ENCODE peak calls at places on chromosomes 11 and 22, in five cellular contexts. N is IMR-90, O is transverse colon, B is sigmoid colon, I is Peyer's patch. V is an unnamed sample.

GRCh38 chr11:27898166-27898565 is 197.9 kb upstream of the BDNF start:
- DNase-seq in B (no peak), N (no peak), O (no peak), I (no peak), V (no peak)

GRCh38 chr11:120057595-120058581 is 80.0 kb downstream of the TRIM29 start:
- DNase-seq in O (peak), B (no peak), I (peak), N (no peak), V (no peak)

GRCh38 chr22:25236417-25236816 is 17.0 kb downstream of the CRYBB2 start:
- DNase-seq in I (no peak), N (no peak), B (no peak), O (no peak), V (no peak)

GRCh38 chr11:119888119-119888518 is 159.1 kb upstream of the NECTIN1 start:
- DNase-seq in O (no peak), B (no peak), I (no peak), N (no peak), V (no peak)

GRCh38 chr11:44305643-44306468 is 4.1 kb downstream of the ALX4 start:
- DNase-seq in O (peak), I (peak), N (no peak), B (no peak), V (peak)

GRCh38 chr22:37549704-37550059 is 10.6 kb upstream of the CDC42EP1 start:
- DNase-seq in I (no peak), N (peak), O (no peak), B (no peak), V (peak)

GRCh38 chr11:36333897-36334296 is 37.8 kb downstream of the PRR5L start:
- DNase-seq in I (no peak), O (no peak), N (peak), B (no peak), V (no peak)

GRCh38 chr11:73141309-73142127 is 600 bp downstream of the FCHSD2 start:
- DNase-seq in O (peak), I (peak), B (peak), N (peak), V (peak)

GRCh38 chr22:36425977-36426523 is 38.3 kb upstream of the MYH9 start:
- DNase-seq in I (no peak), N (peak), O (no peak), B (no peak), V (no peak)

GRCh38 chr11:100789500-100789899 is 102.4 kb downstream of the ARHGAP42 start:
- DNase-seq in B (peak), N (peak), O (peak), I (peak), V (no peak)

GRCh38 chr11:67558084-67558772 is 25.4 kb upstream of the GSTP1 start:
- DNase-seq in B (no peak), O (peak), N (no peak), I (peak), V (peak)

GRCh38 chr11:116276051-116277044 is 496.4 kb downstream of the BUD13 start:
- DNase-seq in I (peak), N (peak), B (peak), O (peak), V (peak)

GRCh38 chr11:67507242-67507890 is 596 bp downstream of the CDK2AP2 start:
- DNase-seq in I (peak), B (peak), O (peak), N (peak), V (peak)

GRCh38 chr11:16758382-16759024 is 20.1 kb downstream of the C11orf58 start:
- DNase-seq in O (no peak), B (no peak), N (no peak), I (no peak), V (no peak)

GRCh38 chr11:99154277-99154676 is 133.5 kb downstream of the CNTN5 start:
- DNase-seq in I (no peak), B (no peak), O (no peak), N (no peak), V (no peak)

GRCh38 chr11:128226106-128226716 is 361.1 kb downstream of the ETS1 start:
- DNase-seq in O (no peak), N (no peak), B (no peak), I (no peak), V (no peak)

GRCh38 chr11:65041206-65042035 is at the start of gene SAC3D1:
- DNase-seq in O (peak), B (no peak), N (peak), I (peak), V (peak)

GRCh38 chr11:38060930-38061329 is 1462.9 kb upstream of the RAG2 start:
- DNase-seq in B (no peak), N (no peak), O (no peak), I (no peak), V (no peak)

GRCh38 chr11:91921974-91922373 is 302.6 kb upstream of the FAT3 start:
- DNase-seq in O (no peak), B (no peak), I (no peak), N (no peak), V (no peak)

GRCh38 chr11:68518191-68518590 is 57.6 kb downstream of the PPP6R3 start:
- DNase-seq in I (no peak), B (no peak), N (no peak), O (no peak), V (no peak)

GRCh38 chr11:134272381-134273316 is 3.5 kb upstream of the GLB1L3 start:
- DNase-seq in O (no peak), I (peak), B (no peak), N (peak), V (no peak)

GRCh38 chr11:76787911-76788596 is 4.9 kb downstream of the TSKU start:
- DNase-seq in B (peak), O (peak), I (peak), N (peak), V (no peak)
- TF ChIP-seq POLR2A in B (no peak), O (no peak), I (no peak), N (no peak), V (no peak)

GRCh38 chr22:21660904-21661303 is 4.9 kb upstream of the PPIL2 start:
- DNase-seq in I (no peak), N (no peak), O (no peak), B (no peak), V (no peak)

GRCh38 chr22:21659864-21660525 is 5.8 kb upstream of the PPIL2 start:
- DNase-seq in B (no peak), N (no peak), I (no peak), O (no peak), V (no peak)

GRCh38 chr22:21657020-21657360 is 8.8 kb upstream of the PPIL2 start:
- DNase-seq in N (no peak), B (no peak), I (no peak), O (no peak), V (no peak)

GRCh38 chr22:21661991-21662390 is 3.8 kb upstream of the PPIL2 start:
- DNase-seq in N (no peak), O (no peak), I (no peak), B (no peak), V (no peak)

GRCh38 chr22:21657361-21658118 is 8.3 kb upstream of the PPIL2 start:
- DNase-seq in O (peak), B (no peak), I (peak), N (peak), V (peak)
- TF ChIP-seq POLR2A in O (no peak), B (no peak), I (no peak), N (no peak), V (no peak)

GRCh38 chr11:88284306-88285057 is 53.1 kb downstream of the CTSC start:
- DNase-seq in B (no peak), O (no peak), I (no peak), N (peak), V (no peak)
- TF ChIP-seq POLR2A in B (no peak), O (no peak), I (no peak), N (no peak), V (no peak)

DNA sequence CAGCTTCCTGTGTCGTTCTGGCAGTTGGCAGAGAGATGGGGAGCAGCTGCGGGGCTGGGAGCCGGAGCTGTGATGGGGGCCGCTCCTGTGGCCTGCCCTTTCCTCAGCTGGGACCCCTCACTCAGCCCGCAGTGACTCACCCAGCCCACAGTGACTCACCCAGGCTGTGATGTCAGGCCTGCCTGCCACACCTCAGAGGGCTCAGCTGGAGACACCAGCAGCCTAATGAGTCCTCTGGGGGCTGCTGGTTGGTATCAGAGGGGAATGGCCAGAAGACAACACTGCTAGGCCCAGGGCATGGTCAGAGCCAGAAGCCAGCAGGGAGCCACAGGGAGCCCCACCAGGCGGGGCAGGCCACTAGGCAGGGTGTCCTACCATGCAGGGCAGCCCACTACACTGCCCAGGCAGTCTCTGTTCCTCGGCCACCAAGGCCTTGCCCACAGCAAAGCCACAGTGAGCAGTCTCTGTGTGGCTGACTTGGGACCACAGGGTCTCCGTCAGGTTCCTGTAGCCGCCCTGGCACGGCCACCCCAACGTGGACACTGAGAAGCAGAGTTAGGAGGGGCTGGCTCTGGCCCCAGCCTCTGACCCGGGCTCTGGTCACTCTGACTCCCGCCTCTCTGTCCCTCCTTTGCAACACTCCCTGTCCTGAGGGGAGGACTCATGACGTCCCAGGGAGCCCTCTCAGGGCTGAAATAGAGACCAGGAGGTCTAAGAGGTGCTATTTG is 4.3 kb upstream of the FXYD2 start:
- DNase-seq in N (peak), O (peak), B (peak), I (peak), V (peak)
- TF ChIP-seq POLR2A in N (no peak), O (no peak), B (no peak), I (no peak), V (no peak)

GRCh38 chr11:122895591-122895990 is 13.0 kb downstream of the JHY start:
- DNase-seq in I (no peak), N (no peak), O (no peak), B (no peak), V (no peak)
- TF ChIP-seq POLR2A in I (no peak), N (no peak), O (no peak), B (no peak), V (no peak)

GRCh38 chr22:19966908-19967750 is 25.5 kb upstream of the TXNRD2 start:
- DNase-seq in N (no peak), O (no peak), B (no peak), I (no peak), V (no peak)

GRCh38 chr22:19970031-19970478 is 28.4 kb upstream of the TXNRD2 start:
- DNase-seq in N (no peak), B (no peak), O (no peak), I (no peak), V (no peak)

GRCh38 chr22:19967850-19968449 is 26.3 kb upstream of the TXNRD2 start:
- DNase-seq in I (no peak), B (no peak), O (no peak), N (no peak), V (no peak)

GRCh38 chr22:19969141-19969928 is 27.7 kb upstream of the TXNRD2 start:
- DNase-seq in O (no peak), N (no peak), B (no peak), I (no peak), V (no peak)

GRCh38 chr22:19968450-19968891 is 26.9 kb upstream of the TXNRD2 start:
- DNase-seq in I (no peak), B (no peak), N (no peak), O (no peak), V (peak)
- TF ChIP-seq POLR2A in I (no peak), B (no peak), N (no peak), O (no peak), V (no peak)

DNA sequence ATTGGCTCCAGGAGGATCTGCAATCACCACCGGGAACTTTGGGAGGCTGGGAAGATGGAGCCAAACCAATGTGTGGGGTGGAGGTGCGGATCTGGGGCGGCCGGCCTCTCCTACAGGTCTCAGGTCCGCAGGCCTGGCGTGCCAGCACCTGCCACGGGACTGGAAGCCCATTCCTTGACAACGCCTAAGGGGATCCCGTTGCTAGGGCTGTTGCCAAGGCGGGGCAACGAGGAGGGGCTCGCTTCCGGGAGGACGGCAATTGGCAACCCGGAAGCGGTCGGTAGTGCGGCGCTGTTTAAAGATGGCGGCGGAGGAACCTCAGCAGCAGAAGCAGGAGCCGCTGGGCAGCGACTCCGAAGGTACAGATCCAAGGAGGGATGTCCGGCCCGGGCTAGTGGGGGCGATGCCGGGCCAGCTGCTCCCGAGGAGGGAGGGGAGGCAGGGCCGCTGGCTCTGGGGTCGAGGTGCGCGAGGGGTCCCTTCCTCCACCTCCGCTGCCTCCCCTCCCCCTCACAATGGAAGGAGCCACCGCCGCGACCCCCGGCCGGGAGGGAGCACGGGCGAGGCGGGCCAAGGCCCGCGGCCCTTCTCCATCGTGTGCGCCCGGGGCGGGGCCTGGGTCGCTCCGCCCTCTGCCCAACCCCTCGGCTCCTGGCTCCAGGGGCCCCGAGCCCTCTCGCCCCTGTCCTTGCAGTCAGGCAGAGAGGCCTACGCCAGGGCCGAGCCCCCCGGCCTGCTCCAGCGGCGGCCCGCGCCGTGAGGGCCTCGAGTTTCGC is at the start of gene OTUB1:
- DNase-seq in O (peak), B (peak), I (peak), N (peak), V (peak)
- TF ChIP-seq POLR2A in O (peak), B (no peak), I (no peak), N (peak), V (no peak)

DNA sequence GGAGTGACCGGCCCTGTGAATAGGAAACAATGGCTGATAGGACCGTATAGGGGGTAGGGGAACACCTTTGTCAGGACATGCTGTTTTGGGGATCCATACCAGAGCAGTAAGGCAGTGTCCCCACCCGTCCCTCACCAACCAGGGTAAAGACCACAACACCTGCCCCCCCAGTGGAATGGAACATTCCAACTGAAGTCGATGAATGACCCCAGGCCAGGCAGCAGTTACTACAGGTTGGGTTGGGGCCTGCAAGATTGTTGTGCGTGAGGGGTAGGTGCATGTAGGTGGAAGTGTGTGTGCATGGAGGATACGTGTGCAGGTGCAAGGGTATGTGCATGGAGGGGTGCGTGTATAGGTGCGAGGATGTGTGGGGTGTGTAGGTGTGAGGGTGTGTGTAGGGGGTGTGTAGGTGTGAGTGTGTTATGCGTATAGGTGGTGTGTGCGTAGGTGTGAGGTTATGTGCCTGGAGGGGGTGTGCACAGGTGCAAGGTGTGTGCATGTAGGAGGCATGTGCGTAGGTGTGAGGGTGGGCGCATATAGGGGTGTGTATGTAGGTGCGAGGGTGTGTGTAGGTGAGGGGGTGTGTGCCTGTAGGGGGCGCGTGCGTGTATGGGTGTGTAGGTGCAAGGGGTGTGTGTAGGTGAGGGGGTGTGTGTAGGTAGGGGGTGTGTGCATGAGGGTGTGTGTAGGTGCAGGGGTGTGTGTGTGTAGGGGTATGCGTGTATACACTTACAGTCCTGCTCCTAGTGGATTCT is 32.9 kb downstream of the PISD start:
- DNase-seq in O (no peak), B (no peak), I (no peak), N (no peak), V (no peak)
- TF ChIP-seq POLR2A in O (no peak), B (no peak), I (no peak), N (peak), V (no peak)

GRCh38 chr11:61864814-61865775 is 26.2 kb downstream of the FADS3 start:
- DNase-seq in B (no peak), N (no peak), I (no peak), O (no peak), V (no peak)
- TF ChIP-seq POLR2A in B (no peak), N (no peak), I (no peak), O (no peak), V (no peak)

V was measured in stomach.